ENCODE peak calls at places on chromosomes 16 and 17, in four cellular contexts. Z is GM23338, C is fibroblast of mammary gland, N is NB4. U is an unnamed sample.

GRCh38 chr17:47423406-47424295 is 99.9 kb downstream of the EFCAB13 start:
- DNase-seq in Z (peak), C (no peak), N (no peak), U (peak)

GRCh38 chr17:41692722-41693521 is 4.2 kb downstream of the EIF1 start:
- DNase-seq in Z (no peak), C (no peak), N (no peak), U (no peak)

GRCh38 chr17:50057521-50057991 is 1.6 kb downstream of the ITGA3 start:
- DNase-seq in Z (no peak), C (no peak), N (no peak), U (peak)

GRCh38 chr17:40597168-40598020 is 32.1 kb upstream of the CCR7 start:
- DNase-seq in Z (no peak), C (no peak), N (no peak), U (no peak)

GRCh38 chr16:87724490-87725291 is 41.1 kb downstream of the KLHDC4 start:
- DNase-seq in Z (no peak), C (no peak), N (no peak), U (no peak)

GRCh38 chr16:50103764-50104163 is 38.0 kb downstream of the HEATR3 start:
- DNase-seq in Z (no peak), C (peak), N (peak), U (no peak)

GRCh38 chr16:67562526-67562917 is at the start of gene CTCF:
- DNase-seq in Z (peak), C (peak), N (peak), U (peak)

GRCh38 chr17:77405867-77406513 is 265.2 kb downstream of the SEC14L1 start:
- DNase-seq in Z (no peak), C (no peak), N (peak), U (no peak)

GRCh38 chr17:80855968-80856862 is 135.4 kb upstream of the CHMP6 start:
- DNase-seq in Z (no peak), C (peak), N (peak), U (no peak)

GRCh38 chr16:24499193-24499814 is 40.1 kb upstream of the RBBP6 start:
- DNase-seq in Z (peak), C (peak), N (peak), U (peak)

GRCh38 chr17:58253082-58253481 is 14.7 kb downstream of the LPO start:
- DNase-seq in Z (no peak), C (no peak), N (no peak), U (no peak)
- H3K4me3 ChIP-seq in Z (no peak), C (no peak), N (no peak), U (no peak)

DNA sequence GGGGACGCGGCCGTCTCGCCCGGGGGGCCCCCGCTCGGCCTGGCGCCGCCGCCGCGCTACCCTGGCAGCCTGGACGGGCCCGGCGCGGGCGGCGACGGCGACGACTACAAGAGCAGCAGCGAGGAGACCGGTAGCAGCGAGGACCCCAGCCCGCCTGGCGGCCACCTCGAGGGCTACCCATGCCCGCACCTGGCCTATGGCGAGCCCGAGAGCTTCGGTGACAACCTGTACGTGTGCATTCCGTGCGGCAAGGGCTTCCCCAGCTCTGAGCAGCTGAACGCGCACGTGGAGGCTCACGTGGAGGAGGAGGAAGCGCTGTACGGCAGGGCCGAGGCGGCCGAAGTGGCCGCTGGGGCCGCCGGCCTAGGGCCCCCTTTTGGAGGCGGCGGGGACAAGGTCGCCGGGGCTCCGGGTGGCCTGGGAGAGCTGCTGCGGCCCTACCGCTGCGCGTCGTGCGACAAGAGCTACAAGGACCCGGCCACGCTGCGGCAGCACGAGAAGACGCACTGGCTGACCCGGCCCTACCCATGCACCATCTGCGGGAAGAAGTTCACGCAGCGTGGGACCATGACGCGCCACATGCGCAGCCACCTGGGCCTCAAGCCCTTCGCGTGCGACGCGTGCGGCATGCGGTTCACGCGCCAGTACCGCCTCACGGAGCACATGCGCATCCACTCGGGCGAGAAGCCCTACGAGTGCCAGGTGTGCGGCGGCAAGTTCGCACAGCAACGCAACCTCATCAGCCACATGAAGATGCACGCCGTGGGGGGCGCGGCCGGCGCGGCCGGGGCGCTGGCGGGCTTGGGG is 3.0 kb downstream of the HIC1 start:
- DNase-seq in Z (peak), C (no peak), N (no peak), U (peak)
- H3K4me3 ChIP-seq in Z (peak), C (peak), N (no peak), U (no peak)

GRCh38 chr16:84196727-84197486 is 6.0 kb downstream of the ADAD2 start:
- DNase-seq in Z (no peak), C (no peak), N (no peak), U (no peak)
- H3K4me3 ChIP-seq in Z (no peak), C (no peak), N (no peak), U (no peak)

DNA sequence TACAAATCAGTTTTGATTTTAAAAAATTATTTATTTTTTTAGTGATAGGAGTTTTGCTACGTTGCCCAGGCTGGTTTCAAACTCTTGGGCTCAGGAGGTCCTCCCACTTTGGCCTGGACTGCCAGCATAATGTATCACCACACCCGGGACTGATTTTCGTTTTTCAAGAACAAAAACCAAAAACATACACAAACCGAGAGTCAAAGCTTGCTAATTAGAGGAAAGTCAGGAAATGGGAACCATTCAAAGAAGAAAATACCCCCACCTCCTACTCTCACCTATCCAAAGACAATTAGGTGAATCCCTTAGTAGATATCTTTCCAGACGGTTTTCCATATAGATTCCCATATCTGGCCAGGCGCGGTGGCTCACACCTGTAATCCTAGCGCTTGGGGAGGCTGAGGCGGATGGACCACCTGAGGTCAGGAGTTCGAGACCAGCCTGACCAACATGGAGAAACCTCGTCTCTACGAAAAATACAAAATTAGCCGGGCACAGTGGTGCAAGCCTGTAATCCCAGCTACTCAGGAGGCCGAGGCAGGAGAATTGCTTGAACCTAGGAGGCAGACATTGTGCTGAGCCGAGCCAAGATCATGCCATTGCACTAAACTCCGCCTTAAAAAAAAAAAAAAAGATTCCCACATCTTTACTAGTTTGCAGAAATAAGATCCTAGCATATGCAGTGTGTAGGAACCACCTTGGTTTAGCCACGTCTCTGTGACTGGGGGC is 883 bp upstream of the SPN start:
- DNase-seq in Z (no peak), C (no peak), N (no peak), U (no peak)
- H3K4me3 ChIP-seq in Z (no peak), C (no peak), N (peak), U (no peak)

GRCh38 chr16:973366-973765 is 2.6 kb upstream of the LMF1 start:
- DNase-seq in Z (no peak), C (no peak), N (no peak), U (no peak)
- H3K4me3 ChIP-seq in Z (no peak), C (no peak), N (no peak), U (no peak)

DNA sequence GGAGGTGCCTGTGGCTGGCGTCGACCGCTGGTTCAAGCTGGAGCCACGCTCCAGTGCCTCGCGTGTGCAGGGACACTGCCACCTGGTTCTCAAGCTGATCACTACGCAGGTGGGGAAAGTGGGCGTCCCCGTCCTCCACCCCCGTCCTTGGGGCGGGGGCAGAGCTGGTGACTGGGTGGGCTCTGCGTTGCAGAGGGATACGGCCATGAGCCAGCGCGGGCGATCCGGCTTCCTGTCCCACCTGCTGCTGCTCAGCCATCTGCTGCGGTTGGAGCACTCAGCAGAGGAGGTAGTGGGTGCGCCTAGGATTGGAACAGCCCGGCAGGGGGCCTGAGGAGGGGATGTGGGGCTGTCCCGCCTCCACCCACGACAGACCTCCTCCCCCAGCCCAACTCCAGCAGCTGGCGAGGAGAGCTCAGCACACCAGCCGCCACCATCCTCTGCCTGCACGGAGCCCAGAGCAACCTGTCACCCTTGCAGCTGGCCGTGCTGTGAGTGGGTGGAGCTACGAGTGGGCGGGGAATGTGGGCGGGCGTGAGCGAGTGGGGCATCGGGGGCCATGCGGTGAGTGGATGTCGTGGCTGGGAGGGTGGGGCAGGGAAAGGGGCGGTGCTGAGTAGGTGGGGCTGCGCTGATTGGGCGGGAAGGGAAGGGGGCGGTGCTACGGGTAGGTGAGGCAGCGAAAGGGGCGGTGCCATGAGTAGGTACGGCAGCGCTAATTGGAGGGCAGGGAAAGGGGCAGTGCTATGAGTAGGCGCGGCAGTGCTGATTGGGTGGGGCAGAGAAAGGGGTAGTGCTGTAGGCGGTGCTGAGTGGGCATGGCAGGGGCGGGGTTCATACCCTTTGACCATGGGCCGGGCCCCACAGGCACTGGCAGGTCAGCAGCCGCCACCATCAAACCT is 8.9 kb downstream of the TSR3 start:
- DNase-seq in Z (peak), C (peak), N (peak), U (peak)
- H3K4me3 ChIP-seq in Z (peak), C (no peak), N (no peak), U (no peak)

GRCh38 chr16:13897806-13898205 is 22.1 kb upstream of the ERCC4 start:
- DNase-seq in Z (no peak), C (no peak), N (no peak), U (no peak)
- H3K4me3 ChIP-seq in Z (no peak), C (no peak), N (no peak), U (no peak)

DNA sequence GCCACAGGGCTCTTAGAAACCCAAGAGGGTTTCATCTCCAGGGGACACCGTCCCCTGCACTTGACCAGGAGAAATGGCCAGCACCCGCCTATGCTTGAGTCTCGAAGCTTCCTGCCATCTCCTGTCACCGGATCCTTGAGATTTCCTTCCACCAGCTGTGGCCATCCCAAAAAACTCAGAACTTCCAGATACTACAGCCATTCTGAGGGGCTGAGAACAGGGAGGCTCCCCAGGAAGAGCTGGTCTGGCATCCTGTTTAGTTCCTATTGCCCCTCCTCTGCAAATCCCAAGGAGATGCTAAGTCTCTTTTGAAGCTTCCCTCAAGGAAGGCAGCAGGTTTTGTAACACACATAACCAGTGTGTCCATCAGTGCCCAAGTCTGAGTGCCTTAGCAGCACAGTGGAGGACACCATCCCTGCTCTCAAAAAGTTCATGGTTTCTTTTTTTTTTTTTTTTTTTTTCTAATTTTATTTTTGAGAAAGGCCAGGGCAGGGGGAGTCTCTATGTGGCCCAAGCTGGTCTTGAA is 2.0 kb downstream of the UBALD2 start:
- DNase-seq in Z (no peak), C (no peak), N (no peak), U (no peak)
- H3K4me3 ChIP-seq in Z (peak), C (peak), N (peak), U (no peak)

GRCh38 chr17:58351710-58352017 is 337 bp downstream of the SUPT4H1 start:
- DNase-seq in Z (peak), C (no peak), N (peak), U (no peak)
- H3K4me3 ChIP-seq in Z (peak), C (peak), N (peak), U (peak)

GRCh38 chr16:85004587-85005205 is 6.6 kb downstream of the ZDHHC7 start:
- DNase-seq in Z (no peak), C (peak), N (no peak), U (no peak)
- H3K4me3 ChIP-seq in Z (no peak), C (no peak), N (no peak), U (no peak)

U was measured in mucosa of descending colon.